ENCODE peak calls at places on chromosomes 16 and 17, in nine cellular contexts. W is lower lobe of right lung, J is sigmoid colon, L is endodermal cell, R is HCT116, T is A549, P is tibial nerve, E is OCI-LY7, F is tibial artery. D is an unnamed sample.

GRCh38 chr17:50047488-50048126 is 8.3 kb upstream of the ITGA3 start:
- DNase-seq in W (no peak), J (no peak), L (peak; percentile 64), R (no peak), T (peak; percentile 49), P (peak; percentile 10), E (no peak), F (no peak), D (no peak)

GRCh38 chr17:1783834-1784611 is 22.2 kb downstream of the SERPINF1 start:
- DNase-seq in W (peak; percentile 86), J (peak; percentile 95), L (peak; percentile 73), R (peak; percentile 6), T (peak; percentile 68), P (peak; percentile 82), E (no peak), F (peak; percentile 97), D (peak; percentile 96)

GRCh38 chr16:83215417-83216001 is 588.7 kb downstream of the CDH13 start:
- DNase-seq in W (no peak), J (no peak), L (peak; percentile 97), R (peak; percentile 21), T (peak; percentile 37), P (no peak), E (peak; percentile 75), F (no peak), D (peak; percentile 53)

GRCh38 chr16:53022374-53022773 is 30.3 kb downstream of the CHD9NB start:
- DNase-seq in W (no peak), J (no peak), L (peak; percentile 77), R (peak; percentile 41), T (peak; percentile 55), P (no peak), E (peak; percentile 25), F (no peak), D (peak; percentile 76)

GRCh38 chr17:38868095-38868967 is 1.5 kb upstream of the LASP1 start:
- DNase-seq in W (no peak), J (peak; percentile 83), L (peak; percentile 81), R (no peak), T (peak; percentile 71), P (peak; percentile 56), E (peak; percentile 83), F (peak; percentile 75), D (peak; percentile 80)

GRCh38 chr17:21282231-21282630 is 2.3 kb upstream of the MAP2K3 start:
- DNase-seq in W (no peak), J (peak; percentile 83), L (no peak), R (peak; percentile 67), T (peak; percentile 88), P (no peak), E (no peak), F (peak; percentile 78), D (peak; percentile 93)

GRCh38 chr17:74116087-74116717 is 87.3 kb upstream of the RPL38 start:
- DNase-seq in W (no peak), J (no peak), L (peak; percentile 91), R (no peak), T (no peak), P (no peak), E (no peak), F (no peak), D (no peak)

GRCh38 chr17:50691550-50692447 is 15.9 kb downstream of the ANKRD40 start:
- DNase-seq in W (no peak), J (no peak), L (no peak), R (no peak), T (peak; percentile 77), P (no peak), E (no peak), F (no peak), D (no peak)

GRCh38 chr17:14744716-14745115 is 443.8 kb downstream of the HS3ST3B1 start:
- DNase-seq in W (no peak), J (no peak), L (no peak), R (no peak), T (no peak), P (no peak), E (no peak), F (no peak), D (no peak)

GRCh38 chr16:72987480-72987901 is 60.4 kb downstream of the ZFHX3 start:
- DNase-seq in W (no peak), J (no peak), L (peak; percentile 38), R (no peak), T (no peak), P (no peak), E (no peak), F (no peak), D (no peak)

GRCh38 chr16:25692307-25692706 is 548 bp downstream of the HS3ST4 start:
- DNase-seq in W (no peak), J (no peak), L (peak; percentile 67), R (no peak), T (no peak), P (no peak), E (no peak), F (no peak), D (peak; percentile 48)

GRCh38 chr17:66255527-66255971 is 26.3 kb upstream of the APOH start:
- DNase-seq in W (no peak), J (no peak), L (no peak), R (no peak), T (no peak), P (no peak), E (no peak), F (no peak), D (no peak)

GRCh38 chr17:72123964-72124791 is 3.4 kb downstream of the SOX9 start:
- DNase-seq in W (no peak), J (no peak), L (peak; percentile 83), R (no peak), T (no peak), P (no peak), E (no peak), F (no peak), D (peak; percentile 49)

GRCh38 chr17:43658890-43659289 is 2.8 kb downstream of the MEOX1 start:
- DNase-seq in W (no peak), J (no peak), L (peak; percentile 65), R (no peak), T (no peak), P (no peak), E (no peak), F (no peak), D (no peak)

DNA sequence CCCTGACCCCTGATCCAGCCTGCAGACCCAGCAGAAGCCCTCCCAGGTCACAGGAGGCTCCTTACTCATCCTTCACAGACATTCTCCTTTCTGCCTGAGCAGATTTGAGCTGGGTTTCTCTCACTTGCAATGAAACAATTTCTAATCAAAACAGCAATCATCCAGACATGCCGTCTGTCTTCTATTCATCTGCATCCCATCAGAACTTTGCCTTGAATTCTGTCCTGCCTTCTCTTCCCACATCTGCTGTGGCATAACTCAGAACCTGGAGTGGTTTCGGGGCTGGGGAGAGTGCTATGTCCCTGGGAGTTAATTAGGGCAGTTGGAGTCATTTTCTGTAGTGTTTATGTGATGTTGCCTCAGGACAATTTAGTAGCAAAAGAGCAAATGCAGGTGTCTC is 278.6 kb downstream of the CBLN1 start:
- DNase-seq in W (no peak), J (no peak), L (no peak), R (no peak), T (no peak), P (no peak), E (no peak), F (no peak), D (no peak)
- H3K4me1 ChIP-seq in W (no peaks in the 10 kb centered on the region), J (peaks cover 52% of the 10 kb centered on the region), L (peaks cover 7% of the 10 kb centered on the region), R (peaks cover 3% of the 10 kb centered on the region), T (no peaks in the 10 kb centered on the region), P (no peaks in the 10 kb centered on the region), E (no peaks in the 10 kb centered on the region), F (no peaks in the 10 kb centered on the region), D (peaks cover 27% of the 10 kb centered on the region)

DNA sequence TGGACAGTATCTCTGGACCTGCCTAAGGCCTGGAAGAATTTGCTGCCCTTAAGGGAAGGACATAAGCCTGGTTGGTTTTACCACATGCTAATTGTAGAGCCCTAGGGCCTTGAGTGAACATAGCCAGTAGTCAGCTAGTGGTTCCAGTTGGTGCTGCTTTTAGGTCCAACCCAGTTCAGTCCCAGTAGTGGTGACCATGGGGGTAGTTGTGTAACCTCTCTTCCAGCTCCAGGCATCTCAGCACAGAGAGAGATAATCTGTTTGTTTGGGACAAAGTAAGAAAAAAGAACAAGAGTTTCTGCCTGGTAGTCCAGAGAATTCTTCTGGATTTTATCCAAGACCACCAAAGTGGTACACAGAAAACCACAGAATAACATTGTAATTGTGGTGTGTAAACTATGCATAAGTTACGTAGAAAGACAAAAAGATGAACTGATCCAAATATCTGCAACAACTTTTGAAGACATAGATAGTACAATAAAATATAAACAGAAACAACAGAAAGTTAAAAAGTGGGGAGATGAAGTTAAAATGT is 5.2 kb upstream of the CCL13 start:
- DNase-seq in W (no peak), J (no peak), L (no peak), R (no peak), T (no peak), P (no peak), E (no peak), F (no peak), D (no peak)
- H3K4me1 ChIP-seq in W (peaks cover 10% of the 10 kb centered on the region), J (no peaks in the 10 kb centered on the region), L (peaks cover 4% of the 10 kb centered on the region), R (no peaks in the 10 kb centered on the region), T (no peaks in the 10 kb centered on the region), P (peaks cover 14% of the 10 kb centered on the region), E (no peaks in the 10 kb centered on the region), F (peaks cover 20% of the 10 kb centered on the region), D (no peaks in the 10 kb centered on the region)

GRCh38 chr17:59375858-59376257 is 44.4 kb downstream of the YPEL2 start:
- DNase-seq in W (no peak), J (no peak), L (no peak), R (no peak), T (no peak), P (no peak), E (peak; percentile 30), F (no peak), D (no peak)

GRCh38 chr17:59370580-59371299 is 39.3 kb downstream of the YPEL2 start:
- DNase-seq in W (no peak), J (peak; percentile 48), L (peak; percentile 75), R (no peak), T (no peak), P (no peak), E (no peak), F (no peak), D (no peak)

GRCh38 chr17:59371426-59372099 is 40.1 kb downstream of the YPEL2 start:
- DNase-seq in W (no peak), J (peak; percentile 94), L (no peak), R (no peak), T (no peak), P (peak; percentile 60), E (no peak), F (peak; percentile 87), D (no peak)

GRCh38 chr17:59372138-59372751 is 40.8 kb downstream of the YPEL2 start:
- DNase-seq in W (no peak), J (peak; percentile 86), L (no peak), R (no peak), T (no peak), P (peak; percentile 38), E (peak; percentile 71), F (peak; percentile 76), D (peak; percentile 88)

GRCh38 chr17:59373879-59374495 is 42.5 kb downstream of the YPEL2 start:
- DNase-seq in W (no peak), J (peak; percentile 78), L (no peak), R (no peak), T (no peak), P (no peak), E (no peak), F (peak; percentile 74), D (no peak)
- H3K4me1 ChIP-seq in W (peaks cover 97% of the 10 kb centered on the region), J (peaks cover 100% of the 10 kb centered on the region), L (peaks cover 34% of the 10 kb centered on the region), R (peaks cover 15% of the 10 kb centered on the region), T (peaks cover 9% of the 10 kb centered on the region), P (peaks cover 86% of the 10 kb centered on the region), E (peaks cover 48% of the 10 kb centered on the region), F (peaks cover 95% of the 10 kb centered on the region), D (peaks cover 63% of the 10 kb centered on the region)

DNA sequence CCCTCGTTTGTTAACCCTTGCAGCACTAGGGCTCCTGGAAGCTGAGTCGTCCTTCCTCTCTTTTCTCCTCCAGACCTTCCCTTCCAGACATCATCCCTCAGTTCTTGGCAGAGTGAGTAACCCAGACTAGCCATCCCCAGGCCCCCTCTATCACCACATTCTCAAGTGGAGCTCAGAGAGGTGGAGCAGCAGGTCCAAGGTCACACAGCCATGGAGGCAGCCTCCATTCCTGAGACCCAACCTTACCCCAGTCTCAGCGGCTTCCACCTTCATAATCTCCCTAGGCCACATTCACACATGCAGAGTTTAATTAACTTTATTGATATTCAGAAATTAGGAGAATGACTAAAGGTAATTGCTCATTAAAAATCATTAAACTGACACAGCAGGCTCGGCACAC is 3.0 kb downstream of the SEZ6 start:
- DNase-seq in W (no peak), J (no peak), L (no peak), R (no peak), T (no peak), P (no peak), E (no peak), F (no peak), D (no peak)
- H3K4me1 ChIP-seq in W (no peaks in the 10 kb centered on the region), J (peaks cover 14% of the 10 kb centered on the region), L (no peaks in the 10 kb centered on the region), R (peaks cover 6% of the 10 kb centered on the region), T (peaks cover 22% of the 10 kb centered on the region), P (no peaks in the 10 kb centered on the region), E (no peaks in the 10 kb centered on the region), F (peaks cover 12% of the 10 kb centered on the region), D (peaks cover 7% of the 10 kb centered on the region)

D was measured in cardiac muscle cell.